ENCODE peak calls at places on chromosome 9, in ten cellular contexts. One of them, this sample, is unnamed.

GRCh38 chr9:113995963-113996362 is 82.1 kb downstream of the AMBP start:
- DNase-seq in GM04503: no peak
- DNase-seq in mesothelial cell of epicardium: no peak
- DNase-seq in NCI-H1436 treated with DMSO at 0.1 percent for 48 hours: no peak
- DNase-seq in activated T-helper 2 cell treated with anti-CD3 and anti-CD28 coated beads, Interferon-gamma antibody, Interleukin-2, Interleukin-4, amounts not matched to agents 10 μg/mL and 5 μg/mL and 100 μg/mL, durations not matched to agents 14 hours and 24 hours and 36 hours: no peak
- DNase-seq in NCI-H748 treated with DMSO at 0.1 percent for 48 hours: no peak
- DNase-seq in activated naive CD4-positive, alpha-beta T cell treated with anti-CD3 and anti-CD28 coated beads for 36 hours: no peak
- DNase-seq in H4: no peak
- DNase-seq in NCI-H774: no peak
- DNase-seq in activated T-helper 9 cell treated with anti-CD3 and anti-CD28 coated beads, Interleukin-2, amount 50 U/mL, for 16 hours: no peak
- DNase-seq in this sample: peak; percentile 12

GRCh38 chr9:109906766-109907382 is 126.9 kb downstream of the PALM2AKAP2 start:
- DNase-seq in GM04503: no peak
- DNase-seq in mesothelial cell of epicardium: no peak
- DNase-seq in NCI-H1436 treated with DMSO at 0.1 percent for 48 hours: no peak
- DNase-seq in activated T-helper 2 cell treated with anti-CD3 and anti-CD28 coated beads, Interferon-gamma antibody, Interleukin-2, Interleukin-4, amounts not matched to agents 10 μg/mL and 5 μg/mL and 100 μg/mL, durations not matched to agents 14 hours and 24 hours and 36 hours: no peak
- DNase-seq in NCI-H748 treated with DMSO at 0.1 percent for 48 hours: peak; percentile 6
- DNase-seq in activated naive CD4-positive, alpha-beta T cell treated with anti-CD3 and anti-CD28 coated beads for 36 hours: no peak
- DNase-seq in H4: no peak
- DNase-seq in NCI-H774: no peak
- DNase-seq in activated T-helper 9 cell treated with anti-CD3 and anti-CD28 coated beads, Interleukin-2, amount 50 U/mL, for 16 hours: no peak
- DNase-seq in this sample: no peak

GRCh38 chr9:97935291-97935690 is 2.7 kb downstream of the HEMGN start:
- DNase-seq in GM04503: no peak
- DNase-seq in mesothelial cell of epicardium: no peak
- DNase-seq in NCI-H1436 treated with DMSO at 0.1 percent for 48 hours: no peak
- DNase-seq in activated T-helper 2 cell treated with anti-CD3 and anti-CD28 coated beads, Interferon-gamma antibody, Interleukin-2, Interleukin-4, amounts not matched to agents 10 μg/mL and 5 μg/mL and 100 μg/mL, durations not matched to agents 14 hours and 24 hours and 36 hours: no peak
- DNase-seq in NCI-H748 treated with DMSO at 0.1 percent for 48 hours: no peak
- DNase-seq in activated naive CD4-positive, alpha-beta T cell treated with anti-CD3 and anti-CD28 coated beads for 36 hours: no peak
- DNase-seq in H4: no peak
- DNase-seq in NCI-H774: no peak
- DNase-seq in activated T-helper 9 cell treated with anti-CD3 and anti-CD28 coated beads, Interleukin-2, amount 50 U/mL, for 16 hours: no peak
- DNase-seq in this sample: no peak

GRCh38 chr9:135830496-135830895 is 76.8 kb downstream of the CAMSAP1 start:
- DNase-seq in GM04503: no peak
- DNase-seq in mesothelial cell of epicardium: no peak
- DNase-seq in NCI-H1436 treated with DMSO at 0.1 percent for 48 hours: no peak
- DNase-seq in activated T-helper 2 cell treated with anti-CD3 and anti-CD28 coated beads, Interferon-gamma antibody, Interleukin-2, Interleukin-4, amounts not matched to agents 10 μg/mL and 5 μg/mL and 100 μg/mL, durations not matched to agents 14 hours and 24 hours and 36 hours: no peak
- DNase-seq in NCI-H748 treated with DMSO at 0.1 percent for 48 hours: no peak
- DNase-seq in activated naive CD4-positive, alpha-beta T cell treated with anti-CD3 and anti-CD28 coated beads for 36 hours: no peak
- DNase-seq in H4: no peak
- DNase-seq in NCI-H774: no peak
- DNase-seq in activated T-helper 9 cell treated with anti-CD3 and anti-CD28 coated beads, Interleukin-2, amount 50 U/mL, for 16 hours: no peak
- DNase-seq in this sample: no peak

GRCh38 chr9:117744856-117745389 is 40.7 kb downstream of the TLR4 start:
- DNase-seq in GM04503: no peak
- DNase-seq in mesothelial cell of epicardium: no peak
- DNase-seq in NCI-H1436 treated with DMSO at 0.1 percent for 48 hours: no peak
- DNase-seq in activated T-helper 2 cell treated with anti-CD3 and anti-CD28 coated beads, Interferon-gamma antibody, Interleukin-2, Interleukin-4, amounts not matched to agents 10 μg/mL and 5 μg/mL and 100 μg/mL, durations not matched to agents 14 hours and 24 hours and 36 hours: no peak
- DNase-seq in NCI-H748 treated with DMSO at 0.1 percent for 48 hours: peak; percentile 22
- DNase-seq in activated naive CD4-positive, alpha-beta T cell treated with anti-CD3 and anti-CD28 coated beads for 36 hours: no peak
- DNase-seq in H4: no peak
- DNase-seq in NCI-H774: no peak
- DNase-seq in activated T-helper 9 cell treated with anti-CD3 and anti-CD28 coated beads, Interleukin-2, amount 50 U/mL, for 16 hours: no peak
- DNase-seq in this sample: no peak

GRCh38 chr9:16626577-16627130 is 243.8 kb downstream of the BNC2 start:
- DNase-seq in GM04503: no peak
- DNase-seq in mesothelial cell of epicardium: no peak
- DNase-seq in NCI-H1436 treated with DMSO at 0.1 percent for 48 hours: no peak
- DNase-seq in activated T-helper 2 cell treated with anti-CD3 and anti-CD28 coated beads, Interferon-gamma antibody, Interleukin-2, Interleukin-4, amounts not matched to agents 10 μg/mL and 5 μg/mL and 100 μg/mL, durations not matched to agents 14 hours and 24 hours and 36 hours: no peak
- DNase-seq in NCI-H748 treated with DMSO at 0.1 percent for 48 hours: peak; percentile 69
- DNase-seq in activated naive CD4-positive, alpha-beta T cell treated with anti-CD3 and anti-CD28 coated beads for 36 hours: no peak
- DNase-seq in H4: peak; percentile 70
- DNase-seq in NCI-H774: no peak
- DNase-seq in activated T-helper 9 cell treated with anti-CD3 and anti-CD28 coated beads, Interleukin-2, amount 50 U/mL, for 16 hours: no peak
- DNase-seq in this sample: no peak

GRCh38 chr9:3875371-3876132 is 349.8 kb upstream of the RFX3 start:
- DNase-seq in GM04503: peak; percentile 87
- DNase-seq in mesothelial cell of epicardium: no peak
- DNase-seq in NCI-H1436 treated with DMSO at 0.1 percent for 48 hours: no peak
- DNase-seq in activated T-helper 2 cell treated with anti-CD3 and anti-CD28 coated beads, Interferon-gamma antibody, Interleukin-2, Interleukin-4, amounts not matched to agents 10 μg/mL and 5 μg/mL and 100 μg/mL, durations not matched to agents 14 hours and 24 hours and 36 hours: no peak
- DNase-seq in NCI-H748 treated with DMSO at 0.1 percent for 48 hours: no peak
- DNase-seq in activated naive CD4-positive, alpha-beta T cell treated with anti-CD3 and anti-CD28 coated beads for 36 hours: peak; percentile 12
- DNase-seq in H4: peak; percentile 81
- DNase-seq in NCI-H774: no peak
- DNase-seq in activated T-helper 9 cell treated with anti-CD3 and anti-CD28 coated beads, Interleukin-2, amount 50 U/mL, for 16 hours: no peak
- DNase-seq in this sample: no peak

GRCh38 chr9:101269596-101270324 is 115.0 kb downstream of the BAAT start:
- DNase-seq in GM04503: no peak
- DNase-seq in mesothelial cell of epicardium: no peak
- DNase-seq in NCI-H1436 treated with DMSO at 0.1 percent for 48 hours: no peak
- DNase-seq in activated T-helper 2 cell treated with anti-CD3 and anti-CD28 coated beads, Interferon-gamma antibody, Interleukin-2, Interleukin-4, amounts not matched to agents 10 μg/mL and 5 μg/mL and 100 μg/mL, durations not matched to agents 14 hours and 24 hours and 36 hours: no peak
- DNase-seq in NCI-H748 treated with DMSO at 0.1 percent for 48 hours: no peak
- DNase-seq in activated naive CD4-positive, alpha-beta T cell treated with anti-CD3 and anti-CD28 coated beads for 36 hours: no peak
- DNase-seq in H4: no peak
- DNase-seq in NCI-H774: no peak
- DNase-seq in activated T-helper 9 cell treated with anti-CD3 and anti-CD28 coated beads, Interleukin-2, amount 50 U/mL, for 16 hours: no peak
- DNase-seq in this sample: no peak

GRCh38 chr9:34084562-34084961 is 35.9 kb upstream of the UBAP2 start:
- DNase-seq in GM04503: no peak
- DNase-seq in mesothelial cell of epicardium: no peak
- DNase-seq in NCI-H1436 treated with DMSO at 0.1 percent for 48 hours: no peak
- DNase-seq in activated T-helper 2 cell treated with anti-CD3 and anti-CD28 coated beads, Interferon-gamma antibody, Interleukin-2, Interleukin-4, amounts not matched to agents 10 μg/mL and 5 μg/mL and 100 μg/mL, durations not matched to agents 14 hours and 24 hours and 36 hours: no peak
- DNase-seq in NCI-H748 treated with DMSO at 0.1 percent for 48 hours: no peak
- DNase-seq in activated naive CD4-positive, alpha-beta T cell treated with anti-CD3 and anti-CD28 coated beads for 36 hours: no peak
- DNase-seq in H4: no peak
- DNase-seq in NCI-H774: no peak
- DNase-seq in activated T-helper 9 cell treated with anti-CD3 and anti-CD28 coated beads, Interleukin-2, amount 50 U/mL, for 16 hours: no peak
- DNase-seq in this sample: no peak

GRCh38 chr9:127025042-127025441 is 97.4 kb downstream of the ANGPTL2 start:
- DNase-seq in GM04503: no peak
- DNase-seq in mesothelial cell of epicardium: no peak
- DNase-seq in NCI-H1436 treated with DMSO at 0.1 percent for 48 hours: no peak
- DNase-seq in activated T-helper 2 cell treated with anti-CD3 and anti-CD28 coated beads, Interferon-gamma antibody, Interleukin-2, Interleukin-4, amounts not matched to agents 10 μg/mL and 5 μg/mL and 100 μg/mL, durations not matched to agents 14 hours and 24 hours and 36 hours: no peak
- DNase-seq in NCI-H748 treated with DMSO at 0.1 percent for 48 hours: no peak
- DNase-seq in activated naive CD4-positive, alpha-beta T cell treated with anti-CD3 and anti-CD28 coated beads for 36 hours: no peak
- DNase-seq in H4: no peak
- DNase-seq in NCI-H774: no peak
- DNase-seq in activated T-helper 9 cell treated with anti-CD3 and anti-CD28 coated beads, Interleukin-2, amount 50 U/mL, for 16 hours: no peak
- DNase-seq in this sample: no peak

GRCh38 chr9:32292611-32293010 is 91.8 kb upstream of the ACO1 start:
- DNase-seq in GM04503: no peak
- DNase-seq in mesothelial cell of epicardium: no peak
- DNase-seq in NCI-H1436 treated with DMSO at 0.1 percent for 48 hours: no peak
- DNase-seq in activated T-helper 2 cell treated with anti-CD3 and anti-CD28 coated beads, Interferon-gamma antibody, Interleukin-2, Interleukin-4, amounts not matched to agents 10 μg/mL and 5 μg/mL and 100 μg/mL, durations not matched to agents 14 hours and 24 hours and 36 hours: no peak
- DNase-seq in NCI-H748 treated with DMSO at 0.1 percent for 48 hours: no peak
- DNase-seq in activated naive CD4-positive, alpha-beta T cell treated with anti-CD3 and anti-CD28 coated beads for 36 hours: no peak
- DNase-seq in H4: no peak
- DNase-seq in NCI-H774: no peak
- DNase-seq in activated T-helper 9 cell treated with anti-CD3 and anti-CD28 coated beads, Interleukin-2, amount 50 U/mL, for 16 hours: no peak
- DNase-seq in this sample: no peak

GRCh38 chr9:79155308-79155707 is 416.5 kb upstream of the TLE4 start:
- DNase-seq in GM04503: no peak
- DNase-seq in mesothelial cell of epicardium: no peak
- DNase-seq in NCI-H1436 treated with DMSO at 0.1 percent for 48 hours: no peak
- DNase-seq in activated T-helper 2 cell treated with anti-CD3 and anti-CD28 coated beads, Interferon-gamma antibody, Interleukin-2, Interleukin-4, amounts not matched to agents 10 μg/mL and 5 μg/mL and 100 μg/mL, durations not matched to agents 14 hours and 24 hours and 36 hours: no peak
- DNase-seq in NCI-H748 treated with DMSO at 0.1 percent for 48 hours: peak; percentile 14
- DNase-seq in activated naive CD4-positive, alpha-beta T cell treated with anti-CD3 and anti-CD28 coated beads for 36 hours: peak; percentile 6
- DNase-seq in H4: no peak
- DNase-seq in NCI-H774: no peak
- DNase-seq in activated T-helper 9 cell treated with anti-CD3 and anti-CD28 coated beads, Interleukin-2, amount 50 U/mL, for 16 hours: no peak
- DNase-seq in this sample: no peak

GRCh38 chr9:91302831-91303230 is 58.9 kb downstream of the AUH start:
- DNase-seq in GM04503: peak; percentile 78
- DNase-seq in mesothelial cell of epicardium: no peak
- DNase-seq in NCI-H1436 treated with DMSO at 0.1 percent for 48 hours: peak; percentile 75
- DNase-seq in activated T-helper 2 cell treated with anti-CD3 and anti-CD28 coated beads, Interferon-gamma antibody, Interleukin-2, Interleukin-4, amounts not matched to agents 10 μg/mL and 5 μg/mL and 100 μg/mL, durations not matched to agents 14 hours and 24 hours and 36 hours: no peak
- DNase-seq in NCI-H748 treated with DMSO at 0.1 percent for 48 hours: no peak
- DNase-seq in activated naive CD4-positive, alpha-beta T cell treated with anti-CD3 and anti-CD28 coated beads for 36 hours: no peak
- DNase-seq in H4: peak; percentile 72
- DNase-seq in NCI-H774: no peak
- DNase-seq in activated T-helper 9 cell treated with anti-CD3 and anti-CD28 coated beads, Interleukin-2, amount 50 U/mL, for 16 hours: no peak
- DNase-seq in this sample: peak; percentile 6

GRCh38 chr9:122053546-122053945 is 39.6 kb downstream of the TTLL11 start:
- DNase-seq in GM04503: no peak
- DNase-seq in mesothelial cell of epicardium: no peak
- DNase-seq in NCI-H1436 treated with DMSO at 0.1 percent for 48 hours: no peak
- DNase-seq in activated T-helper 2 cell treated with anti-CD3 and anti-CD28 coated beads, Interferon-gamma antibody, Interleukin-2, Interleukin-4, amounts not matched to agents 10 μg/mL and 5 μg/mL and 100 μg/mL, durations not matched to agents 14 hours and 24 hours and 36 hours: no peak
- DNase-seq in NCI-H748 treated with DMSO at 0.1 percent for 48 hours: peak; percentile 29
- DNase-seq in activated naive CD4-positive, alpha-beta T cell treated with anti-CD3 and anti-CD28 coated beads for 36 hours: no peak
- DNase-seq in H4: no peak
- DNase-seq in NCI-H774: no peak
- DNase-seq in activated T-helper 9 cell treated with anti-CD3 and anti-CD28 coated beads, Interleukin-2, amount 50 U/mL, for 16 hours: no peak
- DNase-seq in this sample: no peak

GRCh38 chr9:78239506-78239905 is 3.6 kb downstream of the CEP78 start:
- DNase-seq in GM04503: no peak
- DNase-seq in mesothelial cell of epicardium: no peak
- DNase-seq in NCI-H1436 treated with DMSO at 0.1 percent for 48 hours: no peak
- DNase-seq in activated T-helper 2 cell treated with anti-CD3 and anti-CD28 coated beads, Interferon-gamma antibody, Interleukin-2, Interleukin-4, amounts not matched to agents 10 μg/mL and 5 μg/mL and 100 μg/mL, durations not matched to agents 14 hours and 24 hours and 36 hours: no peak
- DNase-seq in NCI-H748 treated with DMSO at 0.1 percent for 48 hours: peak; percentile 25
- DNase-seq in activated naive CD4-positive, alpha-beta T cell treated with anti-CD3 and anti-CD28 coated beads for 36 hours: no peak
- DNase-seq in H4: no peak
- DNase-seq in NCI-H774: no peak
- DNase-seq in activated T-helper 9 cell treated with anti-CD3 and anti-CD28 coated beads, Interleukin-2, amount 50 U/mL, for 16 hours: no peak
- DNase-seq in this sample: no peak

GRCh38 chr9:135990468-135991429 is 29.6 kb upstream of the UBAC1 start:
- DNase-seq in GM04503: no peak
- DNase-seq in mesothelial cell of epicardium: no peak
- DNase-seq in NCI-H1436 treated with DMSO at 0.1 percent for 48 hours: no peak
- DNase-seq in activated T-helper 2 cell treated with anti-CD3 and anti-CD28 coated beads, Interferon-gamma antibody, Interleukin-2, Interleukin-4, amounts not matched to agents 10 μg/mL and 5 μg/mL and 100 μg/mL, durations not matched to agents 14 hours and 24 hours and 36 hours: no peak
- DNase-seq in NCI-H748 treated with DMSO at 0.1 percent for 48 hours: no peak
- DNase-seq in activated naive CD4-positive, alpha-beta T cell treated with anti-CD3 and anti-CD28 coated beads for 36 hours: peak; percentile 46
- DNase-seq in H4: no peak
- DNase-seq in NCI-H774: peak; percentile 82
- DNase-seq in activated T-helper 9 cell treated with anti-CD3 and anti-CD28 coated beads, Interleukin-2, amount 50 U/mL, for 16 hours: peak; percentile 26
- DNase-seq in this sample: peak; percentile 30

GRCh38 chr9:136151848-136152542 is 33.3 kb upstream of the TMEM250 start:
- DNase-seq in GM04503: no peak
- DNase-seq in mesothelial cell of epicardium: peak; percentile 12
- DNase-seq in NCI-H1436 treated with DMSO at 0.1 percent for 48 hours: no peak
- DNase-seq in activated T-helper 2 cell treated with anti-CD3 and anti-CD28 coated beads, Interferon-gamma antibody, Interleukin-2, Interleukin-4, amounts not matched to agents 10 μg/mL and 5 μg/mL and 100 μg/mL, durations not matched to agents 14 hours and 24 hours and 36 hours: no peak
- DNase-seq in NCI-H748 treated with DMSO at 0.1 percent for 48 hours: no peak
- DNase-seq in activated naive CD4-positive, alpha-beta T cell treated with anti-CD3 and anti-CD28 coated beads for 36 hours: no peak
- DNase-seq in H4: no peak
- DNase-seq in NCI-H774: no peak
- DNase-seq in activated T-helper 9 cell treated with anti-CD3 and anti-CD28 coated beads, Interleukin-2, amount 50 U/mL, for 16 hours: no peak
- DNase-seq in this sample: no peak

GRCh38 chr9:27261517-27262211 is 35.3 kb downstream of the EQTN start:
- DNase-seq in GM04503: no peak
- DNase-seq in mesothelial cell of epicardium: no peak
- DNase-seq in NCI-H1436 treated with DMSO at 0.1 percent for 48 hours: no peak
- DNase-seq in activated T-helper 2 cell treated with anti-CD3 and anti-CD28 coated beads, Interferon-gamma antibody, Interleukin-2, Interleukin-4, amounts not matched to agents 10 μg/mL and 5 μg/mL and 100 μg/mL, durations not matched to agents 14 hours and 24 hours and 36 hours: no peak
- DNase-seq in NCI-H748 treated with DMSO at 0.1 percent for 48 hours: no peak
- DNase-seq in activated naive CD4-positive, alpha-beta T cell treated with anti-CD3 and anti-CD28 coated beads for 36 hours: no peak
- DNase-seq in H4: no peak
- DNase-seq in NCI-H774: no peak
- DNase-seq in activated T-helper 9 cell treated with anti-CD3 and anti-CD28 coated beads, Interleukin-2, amount 50 U/mL, for 16 hours: no peak
- DNase-seq in this sample: no peak

GRCh38 chr9:126989847-126990821 is 75.6 kb downstream of the RALGPS1 start:
- DNase-seq in GM04503: no peak
- DNase-seq in mesothelial cell of epicardium: no peak
- DNase-seq in NCI-H1436 treated with DMSO at 0.1 percent for 48 hours: no peak
- DNase-seq in activated T-helper 2 cell treated with anti-CD3 and anti-CD28 coated beads, Interferon-gamma antibody, Interleukin-2, Interleukin-4, amounts not matched to agents 10 μg/mL and 5 μg/mL and 100 μg/mL, durations not matched to agents 14 hours and 24 hours and 36 hours: no peak
- DNase-seq in NCI-H748 treated with DMSO at 0.1 percent for 48 hours: no peak
- DNase-seq in activated naive CD4-positive, alpha-beta T cell treated with anti-CD3 and anti-CD28 coated beads for 36 hours: no peak
- DNase-seq in H4: no peak
- DNase-seq in NCI-H774: no peak
- DNase-seq in activated T-helper 9 cell treated with anti-CD3 and anti-CD28 coated beads, Interleukin-2, amount 50 U/mL, for 16 hours: no peak
- DNase-seq in this sample: no peak

GRCh38 chr9:33649463-33649862 is 125.4 kb downstream of the ANKRD18B start:
- DNase-seq in GM04503: no peak
- DNase-seq in mesothelial cell of epicardium: no peak
- DNase-seq in NCI-H1436 treated with DMSO at 0.1 percent for 48 hours: no peak
- DNase-seq in activated T-helper 2 cell treated with anti-CD3 and anti-CD28 coated beads, Interferon-gamma antibody, Interleukin-2, Interleukin-4, amounts not matched to agents 10 μg/mL and 5 μg/mL and 100 μg/mL, durations not matched to agents 14 hours and 24 hours and 36 hours: no peak
- DNase-seq in NCI-H748 treated with DMSO at 0.1 percent for 48 hours: no peak
- DNase-seq in activated naive CD4-positive, alpha-beta T cell treated with anti-CD3 and anti-CD28 coated beads for 36 hours: no peak
- DNase-seq in H4: no peak
- DNase-seq in NCI-H774: no peak
- DNase-seq in activated T-helper 9 cell treated with anti-CD3 and anti-CD28 coated beads, Interleukin-2, amount 50 U/mL, for 16 hours: no peak
- DNase-seq in this sample: no peak

This sample was measured in NCI-H2029 treated with DMSO at 0.1 percent for 48 hours.